ENCODE peak calls at places on chromosomes 4 and X, in eight cellular contexts. G, O, R, S, A, F, V and X are unnamed samples.

GRCh38 chrX:73562986-73563739 is at the start of gene CHIC1:
- DNase-seq in A (peak; percentile 79), F (peak; percentile 44), R (peak; percentile 66), O (peak; percentile 77), V (peak; percentile 78), S (peak; percentile 82), G (peak; percentile 73), X (peak; percentile 86)

GRCh38 chr4:7759221-7759620 is 180.4 kb downstream of the AFAP1 start:
- DNase-seq in V (no peak), G (peak; percentile 74), S (no peak), O (no peak), F (no peak), R (no peak), A (no peak), X (peak; percentile 24)

GRCh38 chr4:178316211-178316610 is 874.0 kb upstream of the AGA start:
- DNase-seq in F (no peak), R (peak; percentile 35), S (no peak), G (no peak), O (peak; percentile 67), A (no peak), V (no peak), X (no peak)

GRCh38 chr4:77151246-77151645 is 5.8 kb upstream of the CCNG2 start:
- DNase-seq in S (no peak), R (no peak), G (no peak), O (no peak), A (no peak), F (no peak), V (no peak), X (no peak)

GRCh38 chr4:40838742-40839141 is 89.0 kb downstream of the NSUN7 start:
- DNase-seq in A (no peak), S (no peak), F (no peak), R (no peak), V (no peak), O (no peak), G (no peak), X (no peak)

GRCh38 chr4:80876810-80877209 is 153.7 kb upstream of the BMP3 start:
- DNase-seq in O (no peak), V (no peak), F (no peak), S (no peak), G (no peak), A (no peak), R (no peak), X (peak; percentile 78)

GRCh38 chrX:8730812-8731578 is 942 bp downstream of the ANOS1 start:
- DNase-seq in F (no peak), V (peak; percentile 32), S (no peak), R (no peak), A (peak; percentile 73), G (no peak), O (no peak), X (no peak)

GRCh38 chr4:186067757-186068385 is 1.1 kb upstream of the TLR3 start:
- DNase-seq in O (peak; percentile 49), A (no peak), S (peak; percentile 55), G (peak; percentile 15), V (peak; percentile 76), R (peak; percentile 80), F (peak; percentile 48), X (peak; percentile 74)

GRCh38 chr4:74133786-74134499 is 24.0 kb upstream of the MTHFD2L start:
- DNase-seq in A (peak; percentile 76), S (peak; percentile 76), O (peak; percentile 69), F (peak; percentile 89), R (peak; percentile 82), V (peak; percentile 82), G (no peak), X (peak; percentile 79)

GRCh38 chrX:74931214-74931613 is 6.0 kb upstream of the NEXMIF start:
- DNase-seq in F (no peak), V (no peak), O (no peak), S (no peak), A (no peak), R (no peak), G (no peak), X (peak; percentile 25)

GRCh38 chr4:82293304-82293703 is 80.5 kb downstream of the HNRNPD start:
- DNase-seq in G (peak; percentile 44), O (no peak), A (no peak), V (no peak), S (no peak), R (no peak), F (no peak), X (peak; percentile 74)

GRCh38 chr4:6962211-6963041 is 52.8 kb downstream of the TBC1D14 start:
- DNase-seq in F (no peak), G (no peak), R (no peak), S (no peak), V (no peak), O (no peak), A (no peak), X (no peak)

GRCh38 chr4:148795156-148795864 is 353.1 kb upstream of the NR3C2 start:
- DNase-seq in S (peak; percentile 70), G (no peak), A (peak; percentile 42), R (no peak), V (peak; percentile 51), F (no peak), O (no peak), X (no peak)

GRCh38 chr4:32148120-32148666 is 1428.0 kb downstream of the PCDH7 start:
- DNase-seq in S (no peak), A (no peak), F (no peak), V (no peak), R (no peak), O (no peak), G (no peak), X (no peak)

GRCh38 chr4:186832906-186833305 is 109.2 kb upstream of the FAT1 start:
- DNase-seq in A (no peak), O (no peak), V (no peak), S (no peak), G (no peak), R (no peak), F (no peak), X (no peak)

GRCh38 chrX:140701480-140701879 is 8.1 kb upstream of the LINC00632 start:
- DNase-seq in V (peak; percentile 22), S (no peak), A (no peak), G (no peak), O (peak; percentile 44), R (no peak), F (peak; percentile 5), X (peak; percentile 26)

GRCh38 chr4:168019019-168019651 is 73.2 kb upstream of the ANXA10 start:
- DNase-seq in G (no peak), O (no peak), V (no peak), S (no peak), F (no peak), A (no peak), R (no peak), X (no peak)

GRCh38 chr4:139666735-139667266 is 1.2 kb downstream of the MGST2 start:
- DNase-seq in O (no peak), G (no peak), V (peak; percentile 61), F (peak; percentile 26), A (no peak), R (peak; percentile 70), S (peak; percentile 61), X (no peak)

GRCh38 chr4:55540271-55540670 is 6.4 kb downstream of the CLOCK start:
- DNase-seq in F (no peak), S (no peak), R (no peak), O (no peak), G (no peak), V (no peak), A (no peak), X (no peak)

GRCh38 chr4:175540732-175541131 is 271.3 kb downstream of the GPM6A start:
- DNase-seq in A (peak; percentile 37), V (no peak), R (no peak), O (no peak), S (no peak), F (no peak), G (no peak), X (no peak)

GRCh38 chrX:134443020-134443419 is 16.9 kb upstream of the HPRT1 start:
- DNase-seq in S (no peak), V (no peak), G (no peak), F (no peak), R (no peak), O (no peak), A (no peak), X (peak; percentile 23)

GRCh38 chr4:76956961-76957738 is 7.6 kb downstream of the SEPTIN11 start:
- DNase-seq in F (no peak), R (peak; percentile 18), A (no peak), O (peak; percentile 50), V (no peak), G (no peak), S (no peak), X (no peak)

DNA sequence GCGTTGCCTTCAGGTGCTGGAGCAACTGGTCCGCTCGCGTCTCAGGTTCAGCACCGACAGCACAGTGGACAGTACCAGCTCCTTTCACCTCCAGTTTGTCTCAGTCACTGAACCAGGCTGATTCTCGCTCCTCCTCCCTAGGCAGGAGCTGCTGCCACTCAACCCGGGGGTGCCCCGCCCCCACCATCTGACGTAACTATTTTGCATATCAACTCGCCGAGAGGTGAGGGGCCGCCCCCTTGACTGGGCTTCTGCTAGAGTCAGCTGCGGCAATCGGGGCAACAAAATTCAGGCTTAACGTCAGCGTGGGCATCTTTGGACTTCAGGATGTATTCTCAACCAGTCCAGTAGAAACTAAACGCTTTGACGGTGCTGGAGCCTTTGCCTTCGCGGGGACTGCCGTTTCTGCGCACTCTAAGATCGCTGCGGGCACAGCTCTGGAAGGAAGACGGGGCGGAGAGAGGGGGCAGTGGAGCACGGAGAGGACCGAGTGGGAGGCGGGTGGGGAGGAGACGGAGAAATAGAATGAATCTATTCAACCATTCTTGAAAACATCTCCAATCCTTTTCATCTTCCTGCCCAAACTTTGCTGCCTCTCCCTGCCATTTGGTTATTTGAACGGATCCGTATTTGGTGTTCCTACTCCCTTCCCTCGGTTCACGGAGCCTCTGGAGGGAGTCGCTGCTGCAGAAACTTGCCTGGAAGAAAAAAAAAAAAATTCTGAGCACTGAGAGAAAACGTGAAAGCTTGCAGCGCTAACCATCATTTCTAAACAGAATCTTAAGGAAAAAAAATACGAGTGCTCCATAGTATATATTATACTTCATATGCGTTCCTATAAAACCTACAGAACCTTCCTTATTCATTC is at the start of gene FSTL5:
- DNase-seq in R (peak; percentile 31), A (peak; percentile 81), S (peak; percentile 84), O (peak; percentile 91), V (peak; percentile 91), F (peak; percentile 34), G (peak; percentile 5), X (peak; percentile 67)
- H3K4me3 ChIP-seq in R (no peak within 1 kb of the TSS), A (peak within 1 kb of the TSS; percentile 27), S (peak within 1 kb of the TSS; percentile 32), O (peak within 1 kb of the TSS; percentile 64), V (peak within 1 kb of the TSS; percentile 49), F (peak within 1 kb of the TSS; percentile 38), G (no peak within 1 kb of the TSS), X (peak within 1 kb of the TSS; percentile 40)

GRCh38 chr4:114615435-114615834 is 16.8 kb downstream of the UGT8 start:
- DNase-seq in S (no peak), G (no peak), V (no peak), F (no peak), A (no peak), R (no peak), O (no peak), X (no peak)
- H3K4me3 ChIP-seq in S (peak overlapping the region; percentile 27), G (no peak overlapping the region), V (no peak overlapping the region), F (no peak overlapping the region), A (peak overlapping the region; percentile 23), R (no peak overlapping the region), O (no peak overlapping the region), X (no peak overlapping the region)

GRCh38 chrX:138996268-138996667 is 284.8 kb upstream of the FGF13 start:
- DNase-seq in V (no peak), O (no peak), G (no peak), R (no peak), A (no peak), F (no peak), S (no peak), X (no peak)

GRCh38 chrX:138995458-138995857 is 283.9 kb upstream of the FGF13 start:
- DNase-seq in F (no peak), O (no peak), R (no peak), A (no peak), S (no peak), G (no peak), V (no peak), X (no peak)
- H3K4me3 ChIP-seq in F (no peak overlapping the region), O (no peak overlapping the region), R (no peak overlapping the region), A (no peak overlapping the region), S (no peak overlapping the region), G (no peak overlapping the region), V (no peak overlapping the region), X (no peak overlapping the region)

GRCh38 chrX:102711872-102712215 is 404 bp upstream of the GPRASP2 start:
- DNase-seq in A (no peak), F (no peak), V (peak; percentile 23), S (no peak), G (no peak), R (no peak), O (no peak), X (no peak)
- H3K4me3 ChIP-seq in A (peak overlapping the region; percentile 47), F (peak overlapping the region; percentile 75), V (peak overlapping the region; percentile 75), S (peak overlapping the region; percentile 40), G (no peak overlapping the region), R (no peak overlapping the region), O (peak overlapping the region; percentile 69), X (peak overlapping the region; percentile 48)